ENCODE peak calls at places on chromosome 21, in ten cellular contexts. M is AG04450, S is BJ, U is mammary epithelial cell, G is astrocyte, A is neural progenitor cell, Z is GM23338, L is colonic mucosa, V is hepatocyte, O is lower lobe of right lung. R is an unnamed sample.

GRCh38 chr21:39125752-39126485 is 57.3 kb downstream of the PSMG1 start:
- DNase-seq in G (peak; percentile 55), Z (peak; percentile 88), U (peak; percentile 62), S (no peak), L (peak; percentile 68), A (peak; percentile 78), V (peak; percentile 83), M (peak; percentile 49), O (no peak), R (peak; percentile 56)

GRCh38 chr21:27570306-27570868 is 603.5 kb upstream of the ADAMTS5 start:
- DNase-seq in O (peak; percentile 45), A (no peak), U (peak; percentile 96), L (no peak), Z (no peak), V (peak; percentile 21), M (peak; percentile 87), S (peak; percentile 76), G (peak; percentile 86), R (no peak)

GRCh38 chr21:37532868-37533780 is 166.6 kb downstream of the DYRK1A start:
- DNase-seq in L (no peak), M (no peak), S (no peak), V (peak; percentile 52), U (peak; percentile 96), G (peak; percentile 70), O (no peak), A (no peak), Z (no peak), R (peak; percentile 38)

GRCh38 chr21:25281134-25281533 is 326.1 kb downstream of the MRPL39 start:
- DNase-seq in M (no peak), L (no peak), Z (no peak), O (no peak), S (no peak), V (no peak), G (no peak), U (no peak), A (no peak), R (no peak)

GRCh38 chr21:14875704-14876364 is 189.0 kb downstream of the NRIP1 start:
- DNase-seq in S (no peak), Z (no peak), A (no peak), O (no peak), V (no peak), L (no peak), G (no peak), M (no peak), U (no peak), R (no peak)

GRCh38 chr21:37808261-37808660 is 108.0 kb downstream of the KCNJ6 start:
- DNase-seq in U (no peak), Z (no peak), S (no peak), M (no peak), G (no peak), L (no peak), A (no peak), V (no peak), O (no peak), R (no peak)

GRCh38 chr21:15084668-15085067 is 19.9 kb upstream of the NRIP1 start:
- DNase-seq in A (no peak), S (no peak), U (no peak), Z (no peak), O (no peak), V (no peak), L (no peak), G (no peak), M (no peak), R (peak; percentile 82)

GRCh38 chr21:36883532-36884486 is 82.7 kb downstream of the HLCS start:
- DNase-seq in M (no peak), L (no peak), V (no peak), O (no peak), Z (no peak), A (no peak), G (peak; percentile 92), U (no peak), S (no peak), R (no peak)

GRCh38 chr21:15651172-15651571 is 78.6 kb upstream of the USP25 start:
- DNase-seq in S (no peak), O (no peak), U (no peak), M (no peak), A (no peak), G (peak; percentile 18), L (no peak), Z (no peak), V (no peak), R (no peak)

GRCh38 chr21:40562603-40563002 is 284.4 kb downstream of the DSCAM start:
- DNase-seq in U (no peak), O (no peak), L (no peak), V (no peak), A (no peak), M (no peak), G (no peak), Z (no peak), S (no peak), R (no peak)

GRCh38 chr21:41045534-41046268 is 122.3 kb upstream of the BACE2 start:
- DNase-seq in G (no peak), A (peak; percentile 68), U (no peak), Z (peak; percentile 50), V (peak; percentile 62), S (no peak), M (no peak), O (peak; percentile 50), L (no peak), R (no peak)

GRCh38 chr21:34671891-34672290 is 3.1 kb downstream of the CLIC6 start:
- DNase-seq in U (no peak), G (no peak), O (no peak), V (no peak), S (no peak), M (no peak), A (no peak), L (no peak), Z (no peak), R (no peak)

GRCh38 chr21:34670220-34670961 is 1.6 kb downstream of the CLIC6 start:
- DNase-seq in Z (peak; percentile 70), O (no peak), S (no peak), M (no peak), U (peak; percentile 10), A (peak; percentile 57), V (peak; percentile 53), G (no peak), L (peak; percentile 60), R (no peak)

GRCh38 chr21:34669149-34669879 is 520 bp downstream of the CLIC6 start:
- DNase-seq in S (no peak), V (peak; percentile 58), Z (peak; percentile 60), A (peak; percentile 57), L (no peak), O (peak; percentile 70), U (no peak), M (no peak), G (no peak), R (no peak)

GRCh38 chr21:34673006-34673405 is 4.2 kb downstream of the CLIC6 start:
- DNase-seq in O (no peak), U (no peak), A (no peak), M (no peak), L (no peak), G (no peak), S (no peak), Z (no peak), V (no peak), R (no peak)

DNA sequence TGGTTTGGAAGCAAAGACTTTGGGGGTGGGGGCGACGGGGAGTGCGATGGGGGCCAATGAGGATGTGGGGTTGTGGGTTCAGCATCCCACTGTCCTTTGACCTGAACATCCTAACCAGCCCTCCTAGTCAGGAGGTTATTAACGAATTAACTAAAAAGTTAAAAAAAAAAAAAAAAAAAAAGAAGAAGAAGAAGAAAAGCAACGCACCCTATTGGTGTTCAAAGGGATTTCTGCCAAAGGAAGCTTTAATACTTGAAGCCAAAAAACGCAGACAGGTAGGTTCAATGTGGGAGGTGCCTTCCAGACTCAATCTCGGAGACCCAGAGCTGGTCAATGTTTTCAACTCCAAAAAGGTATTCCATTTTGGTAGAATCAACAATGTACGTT is 2.2 kb downstream of the CLIC6 start:
- DNase-seq in V (no peak), G (no peak), Z (peak; percentile 60), A (peak; percentile 41), U (no peak), S (no peak), M (no peak), O (no peak), L (no peak), R (no peak)
- H3K27me3 ChIP-seq in V (peaks cover 33% of the 10 kb centered on the region), G (peaks cover 81% of the 10 kb centered on the region), Z (peaks cover 66% of the 10 kb centered on the region), A (peaks cover 74% of the 10 kb centered on the region), U (peaks cover 29% of the 10 kb centered on the region), S (peaks cover 48% of the 10 kb centered on the region), M (peaks cover 78% of the 10 kb centered on the region), O (peaks cover 40% of the 10 kb centered on the region), L (peaks cover 13% of the 10 kb centered on the region), R (peaks cover 28% of the 10 kb centered on the region)

GRCh38 chr21:42646836-42647235 is 6.6 kb upstream of the PDE9A start:
- DNase-seq in A (no peak), V (no peak), G (no peak), U (no peak), S (no peak), O (no peak), Z (no peak), L (no peak), M (no peak), R (peak; percentile 4)
- TF ChIP-seq CTCF in A (no peak), V (no peak), G (no peak), U (no peak), S (no peak), O (no peak), Z (no peak), L (no peak), M (no peak), R (no peak)

GRCh38 chr21:33022489-33022827 is 3.3 kb upstream of the OLIG2 start:
- DNase-seq in G (no peak), O (no peak), A (no peak), V (no peak), L (no peak), Z (no peak), M (no peak), U (no peak), S (no peak), R (no peak)
- H3K27me3 ChIP-seq in G (peaks cover 88% of the 10 kb centered on the region), O (peaks cover 99% of the 10 kb centered on the region), A (peaks cover 100% of the 10 kb centered on the region), V (peaks cover 97% of the 10 kb centered on the region), L (peaks cover 88% of the 10 kb centered on the region), Z (peaks cover 98% of the 10 kb centered on the region), M (peaks cover 92% of the 10 kb centered on the region), U (peaks cover 76% of the 10 kb centered on the region), S (peaks cover 77% of the 10 kb centered on the region), R (peaks cover 97% of the 10 kb centered on the region)

GRCh38 chr21:45515241-45516061 is 26.8 kb downstream of the SLC19A1 start:
- DNase-seq in Z (peak; percentile 57), U (no peak), L (no peak), G (no peak), A (no peak), V (no peak), S (no peak), O (peak; percentile 39), M (no peak), R (peak; percentile 9)

GRCh38 chr21:45514311-45515021 is 27.8 kb downstream of the SLC19A1 start:
- DNase-seq in S (no peak), U (no peak), G (no peak), V (no peak), M (no peak), A (no peak), L (no peak), Z (no peak), O (peak; percentile 38), R (peak; percentile 9)

GRCh38 chr21:45512626-45513002 is 29.6 kb downstream of the SLC19A1 start:
- DNase-seq in V (no peak), Z (no peak), M (no peak), A (no peak), L (no peak), U (no peak), G (no peak), S (no peak), O (peak; percentile 42), R (peak; percentile 4)

GRCh38 chr21:45513003-45513706 is 29.1 kb downstream of the SLC19A1 start:
- DNase-seq in M (no peak), U (no peak), Z (no peak), O (peak; percentile 79), L (no peak), G (no peak), V (no peak), A (no peak), S (no peak), R (peak; percentile 4)

GRCh38 chr21:45513741-45514310 is 28.4 kb downstream of the SLC19A1 start:
- DNase-seq in U (no peak), L (no peak), A (no peak), M (no peak), V (no peak), O (peak; percentile 39), Z (no peak), S (no peak), G (no peak), R (no peak)
- TF ChIP-seq CTCF in U (no peak), L (no peak), A (no peak), M (no peak), V (no peak), O (no peak), Z (no peak), S (no peak), G (no peak), R (no peak)

R was measured in BE2C.